ENCODE peak calls at places on chromosomes 1 and 21, in seven cellular contexts. O is T-helper 17 cell; C is A172; W is AG08396; G is cerebellum; F is activated CD8-positive, alpha-beta memory T cell treated with anti-CD3 and anti-CD28 coated beads for 24 hours; P is sciatic nerve. Q is an unnamed sample.

GRCh38 chr1:172135076-172135672 is 285.3 kb upstream of the C1orf105 start:
- DNase-seq in O (no peak), C (no peak), W (no peak), G (no peak), F (no peak), P (no peak), Q (no peak)

GRCh38 chr1:219124163-219124562 is 49.5 kb upstream of the LYPLAL1 start:
- DNase-seq in O (no peak), C (no peak), W (no peak), G (no peak), F (no peak), P (no peak), Q (no peak)

GRCh38 chr1:19605884-19606442 is 38.1 kb upstream of the NBL1 start:
- DNase-seq in O (no peak), C (no peak), W (no peak), G (no peak), F (no peak), P (no peak), Q (no peak)

GRCh38 chr21:27359141-27359540 is 392.3 kb upstream of the ADAMTS5 start:
- DNase-seq in O (no peak), C (peak), W (no peak), G (no peak), F (no peak), P (no peak), Q (no peak)

GRCh38 chr1:8902765-8903164 is 24.3 kb upstream of the ENO1 start:
- DNase-seq in O (no peak), C (peak), W (peak), G (no peak), F (no peak), P (no peak), Q (no peak)

GRCh38 chr1:161973924-161974845 is 49.5 kb downstream of the OLFML2B start:
- DNase-seq in O (no peak), C (no peak), W (no peak), G (no peak), F (no peak), P (no peak), Q (no peak)

GRCh38 chr1:33818071-33818470 is 45.8 kb upstream of the HMGB4 start:
- DNase-seq in O (no peak), C (no peak), W (no peak), G (no peak), F (no peak), P (no peak), Q (no peak)

GRCh38 chr1:243475966-243476365 is 220.1 kb downstream of the SDCCAG8 start:
- DNase-seq in O (no peak), C (peak), W (no peak), G (peak), F (no peak), P (no peak), Q (no peak)

GRCh38 chr1:23463286-23463685 is 20.7 kb downstream of the ASAP3 start:
- DNase-seq in O (no peak), C (no peak), W (no peak), G (no peak), F (no peak), P (no peak), Q (no peak)

GRCh38 chr1:215623162-215623561 is 56.1 kb downstream of the KCTD3 start:
- DNase-seq in O (no peak), C (no peak), W (peak), G (no peak), F (no peak), P (no peak), Q (no peak)

GRCh38 chr1:168917796-168918195 is 188.7 kb upstream of the ATP1B1 start:
- DNase-seq in O (no peak), C (no peak), W (no peak), G (no peak), F (no peak), P (no peak), Q (no peak)

GRCh38 chr1:197481101-197481500 is 213.0 kb downstream of the CRB1 start:
- DNase-seq in O (no peak), C (peak), W (no peak), G (no peak), F (no peak), P (no peak), Q (no peak)

GRCh38 chr21:39263372-39263771 is 50.1 kb downstream of the BRWD1 start:
- DNase-seq in O (no peak), C (no peak), W (peak), G (no peak), F (no peak), P (no peak), Q (no peak)

GRCh38 chr1:25743164-25744139 is 56.5 kb upstream of the SELENON start:
- DNase-seq in O (no peak), C (peak), W (peak), G (peak), F (no peak), P (peak), Q (peak)

GRCh38 chr1:27513958-27514357 is 24.0 kb upstream of the WASF2 start:
- DNase-seq in O (no peak), C (no peak), W (no peak), G (no peak), F (no peak), P (peak), Q (no peak)

GRCh38 chr1:102838016-102838415 is 270.3 kb downstream of the COL11A1 start:
- DNase-seq in O (no peak), C (no peak), W (no peak), G (no peak), F (no peak), P (no peak), Q (no peak)

GRCh38 chr1:100657876-100658715 is 61.4 kb upstream of the VCAM1 start:
- DNase-seq in O (no peak), C (no peak), W (no peak), G (no peak), F (no peak), P (no peak), Q (no peak)

GRCh38 chr1:166843769-166844596 is 4.7 kb downstream of the POGK start:
- DNase-seq in O (no peak), C (no peak), W (no peak), G (peak), F (no peak), P (no peak), Q (peak)

GRCh38 chr21:42652527-42653491 is 612 bp upstream of the PDE9A start:
- DNase-seq in O (no peak), C (peak), W (peak), G (peak), F (peak), P (peak), Q (peak)

GRCh38 chr21:37642493-37642892 is 273.8 kb downstream of the KCNJ6 start:
- DNase-seq in O (no peak), C (peak), W (no peak), G (no peak), F (no peak), P (no peak), Q (no peak)

GRCh38 chr1:157155658-157156057 is 17.5 kb upstream of the ETV3 start:
- DNase-seq in O (no peak), C (no peak), W (no peak), G (no peak), F (no peak), P (no peak), Q (no peak)

GRCh38 chr21:34775793-34776192 is 107.0 kb downstream of the CLIC6 start:
- DNase-seq in O (no peak), C (no peak), W (no peak), G (no peak), F (no peak), P (no peak), Q (no peak)

GRCh38 chr21:17045214-17045835 is 467.5 kb upstream of the CXADR start:
- DNase-seq in O (no peak), C (peak), W (peak), G (peak), F (no peak), P (no peak), Q (no peak)

GRCh38 chr1:60169206-60169605 is 95.6 kb upstream of the C1orf87 start:
- DNase-seq in O (no peak), C (no peak), W (peak), G (no peak), F (no peak), P (no peak), Q (no peak)

GRCh38 chr1:22879445-22879844 is 93.2 kb downstream of the LACTBL1 start:
- DNase-seq in O (no peak), C (no peak), W (no peak), G (no peak), F (no peak), P (no peak), Q (no peak)

GRCh38 chr1:226764533-226764932 is 25.5 kb upstream of the ITPKB start:
- DNase-seq in O (no peak), C (no peak), W (no peak), G (no peak), F (no peak), P (no peak), Q (no peak)

GRCh38 chr1:230160957-230161771 is 94.1 kb downstream of the GALNT2 start:
- DNase-seq in O (no peak), C (no peak), W (no peak), G (no peak), F (peak), P (no peak), Q (no peak)

GRCh38 chr1:58903450-58904298 is 119.8 kb upstream of the JUN start:
- DNase-seq in O (peak), C (peak), W (peak), G (peak), F (peak), P (peak), Q (peak)

GRCh38 chr1:56291374-56291841 is 288.0 kb downstream of the PLPP3 start:
- DNase-seq in O (no peak), C (no peak), W (no peak), G (no peak), F (no peak), P (peak), Q (no peak)

GRCh38 chr21:37075214-37075770 is 2.2 kb downstream of the TTC3 start:
- DNase-seq in O (no peak), C (no peak), W (no peak), G (no peak), F (no peak), P (no peak), Q (no peak)

GRCh38 chr1:87151500-87152421 is 176.9 kb upstream of the LMO4 start:
- DNase-seq in O (no peak), C (no peak), W (peak), G (no peak), F (peak), P (peak), Q (no peak)

GRCh38 chr1:50697440-50698421 is 262.3 kb downstream of the FAF1 start:
- DNase-seq in O (no peak), C (no peak), W (no peak), G (no peak), F (no peak), P (no peak), Q (no peak)

GRCh38 chr1:171172471-171172870 is 12.6 kb upstream of the FMO2 start:
- DNase-seq in O (no peak), C (no peak), W (peak), G (no peak), F (no peak), P (no peak), Q (no peak)